ENCODE peak calls at places on chromosomes 3 and 15, in six cellular contexts. One of them, this sample, is unnamed.

GRCh38 chr3:126545544-126545943 is 13.2 kb downstream of the C3orf22 start:
- DNase-seq in esophagus squamous epithelium: no peak
- DNase-seq in pancreas: peak; percentile 1
- DNase-seq in IMR-90: no peak
- DNase-seq in sigmoid colon: peak; percentile 39
- DNase-seq in psoas muscle: peak; percentile 21
- DNase-seq in this sample: no peak

GRCh38 chr3:136634821-136635220 is 117.4 kb downstream of the STAG1 start:
- DNase-seq in esophagus squamous epithelium: no peak
- DNase-seq in pancreas: no peak
- DNase-seq in psoas muscle: no peak
- DNase-seq in IMR-90: no peak
- DNase-seq in sigmoid colon: no peak
- DNase-seq in this sample: no peak

GRCh38 chr3:48130321-48130881 is 57.8 kb downstream of the CDC25A start:
- DNase-seq in sigmoid colon: peak; percentile 85
- DNase-seq in pancreas: peak; percentile 24
- DNase-seq in psoas muscle: peak; percentile 84
- DNase-seq in esophagus squamous epithelium: no peak
- DNase-seq in IMR-90: peak; percentile 96
- DNase-seq in this sample: peak; percentile 6

GRCh38 chr3:161163297-161163696 is 57.8 kb upstream of the NMD3 start:
- DNase-seq in pancreas: no peak
- DNase-seq in IMR-90: peak; percentile 89
- DNase-seq in sigmoid colon: no peak
- DNase-seq in esophagus squamous epithelium: no peak
- DNase-seq in psoas muscle: no peak
- DNase-seq in this sample: no peak

GRCh38 chr3:120302361-120302760 is 17.3 kb upstream of the GPR156 start:
- DNase-seq in esophagus squamous epithelium: no peak
- DNase-seq in sigmoid colon: no peak
- DNase-seq in pancreas: no peak
- DNase-seq in IMR-90: peak; percentile 5
- DNase-seq in psoas muscle: no peak
- DNase-seq in this sample: no peak

GRCh38 chr3:25460751-25461150 is 32.7 kb downstream of the RARB start:
- DNase-seq in psoas muscle: no peak
- DNase-seq in esophagus squamous epithelium: no peak
- DNase-seq in IMR-90: no peak
- DNase-seq in sigmoid colon: no peak
- DNase-seq in pancreas: no peak
- DNase-seq in this sample: no peak

GRCh38 chr3:185145511-185145910 is 7.3 kb downstream of the C3orf70 start:
- DNase-seq in esophagus squamous epithelium: no peak
- DNase-seq in IMR-90: no peak
- DNase-seq in sigmoid colon: no peak
- DNase-seq in pancreas: no peak
- DNase-seq in psoas muscle: no peak
- DNase-seq in this sample: no peak

GRCh38 chr3:43695443-43695842 is 4.7 kb downstream of the ABHD5 start:
- DNase-seq in sigmoid colon: no peak
- DNase-seq in IMR-90: peak; percentile 86
- DNase-seq in psoas muscle: no peak
- DNase-seq in pancreas: no peak
- DNase-seq in esophagus squamous epithelium: no peak
- DNase-seq in this sample: no peak

GRCh38 chr3:129558772-129559564 is 16.0 kb downstream of the H1-8 start:
- DNase-seq in psoas muscle: peak; percentile 61
- DNase-seq in esophagus squamous epithelium: no peak
- DNase-seq in sigmoid colon: no peak
- DNase-seq in pancreas: no peak
- DNase-seq in IMR-90: peak; percentile 74
- DNase-seq in this sample: no peak

GRCh38 chr3:161266731-161267150 is 45.6 kb downstream of the NMD3 start:
- DNase-seq in esophagus squamous epithelium: no peak
- DNase-seq in pancreas: no peak
- DNase-seq in psoas muscle: no peak
- DNase-seq in IMR-90: peak; percentile 86
- DNase-seq in sigmoid colon: no peak
- DNase-seq in this sample: no peak

GRCh38 chr15:60644903-60645302 is 166.0 kb upstream of the ICE2 start:
- DNase-seq in sigmoid colon: no peak
- DNase-seq in psoas muscle: no peak
- DNase-seq in IMR-90: no peak
- DNase-seq in esophagus squamous epithelium: no peak
- DNase-seq in pancreas: no peak
- DNase-seq in this sample: no peak

GRCh38 chr3:159764211-159765024 is 224.2 kb upstream of the IL12A start:
- DNase-seq in sigmoid colon: peak; percentile 89
- DNase-seq in IMR-90: peak; percentile 76
- DNase-seq in esophagus squamous epithelium: no peak
- DNase-seq in pancreas: peak; percentile 15
- DNase-seq in psoas muscle: peak; percentile 70
- DNase-seq in this sample: peak; percentile 25

GRCh38 chr3:63390831-63391230 is 112.7 kb downstream of the SYNPR start:
- DNase-seq in IMR-90: no peak
- DNase-seq in pancreas: no peak
- DNase-seq in sigmoid colon: no peak
- DNase-seq in esophagus squamous epithelium: no peak
- DNase-seq in psoas muscle: no peak
- DNase-seq in this sample: no peak

GRCh38 chr3:111799951-111800350 is 59.1 kb upstream of the PHLDB2 start:
- DNase-seq in IMR-90: no peak
- DNase-seq in pancreas: no peak
- DNase-seq in sigmoid colon: no peak
- DNase-seq in psoas muscle: no peak
- DNase-seq in esophagus squamous epithelium: no peak
- DNase-seq in this sample: no peak

GRCh38 chr3:179973931-179974361 is 62.8 kb downstream of the PEX5L start:
- DNase-seq in pancreas: no peak
- DNase-seq in sigmoid colon: no peak
- DNase-seq in esophagus squamous epithelium: no peak
- DNase-seq in IMR-90: no peak
- DNase-seq in psoas muscle: no peak
- DNase-seq in this sample: no peak

GRCh38 chr3:74789111-74789510 is 174.7 kb upstream of the CNTN3 start:
- DNase-seq in esophagus squamous epithelium: no peak
- DNase-seq in sigmoid colon: no peak
- DNase-seq in pancreas: peak; percentile 8
- DNase-seq in psoas muscle: no peak
- DNase-seq in IMR-90: peak; percentile 25
- DNase-seq in this sample: no peak

GRCh38 chr15:74545061-74545460 is 4.0 kb downstream of the ARID3B start:
- DNase-seq in sigmoid colon: no peak
- DNase-seq in esophagus squamous epithelium: no peak
- DNase-seq in pancreas: no peak
- DNase-seq in psoas muscle: no peak
- DNase-seq in IMR-90: peak; percentile 37
- DNase-seq in this sample: no peak

GRCh38 chr15:74541494-74542191 is 623 bp downstream of the ARID3B start:
- DNase-seq in sigmoid colon: peak; percentile 69
- DNase-seq in esophagus squamous epithelium: peak; percentile 17
- DNase-seq in pancreas: peak; percentile 40
- DNase-seq in IMR-90: peak; percentile 78
- DNase-seq in psoas muscle: no peak
- DNase-seq in this sample: no peak

GRCh38 chr15:74543043-74543422 is 2.0 kb downstream of the ARID3B start:
- DNase-seq in esophagus squamous epithelium: no peak
- DNase-seq in pancreas: no peak
- DNase-seq in sigmoid colon: no peak
- DNase-seq in IMR-90: peak; percentile 33
- DNase-seq in psoas muscle: no peak
- DNase-seq in this sample: no peak

GRCh38 chr15:74542192-74543042 is 1.4 kb downstream of the ARID3B start:
- DNase-seq in esophagus squamous epithelium: no peak
- DNase-seq in pancreas: no peak
- DNase-seq in IMR-90: no peak
- DNase-seq in sigmoid colon: no peak
- DNase-seq in psoas muscle: no peak
- DNase-seq in this sample: no peak

DNA sequence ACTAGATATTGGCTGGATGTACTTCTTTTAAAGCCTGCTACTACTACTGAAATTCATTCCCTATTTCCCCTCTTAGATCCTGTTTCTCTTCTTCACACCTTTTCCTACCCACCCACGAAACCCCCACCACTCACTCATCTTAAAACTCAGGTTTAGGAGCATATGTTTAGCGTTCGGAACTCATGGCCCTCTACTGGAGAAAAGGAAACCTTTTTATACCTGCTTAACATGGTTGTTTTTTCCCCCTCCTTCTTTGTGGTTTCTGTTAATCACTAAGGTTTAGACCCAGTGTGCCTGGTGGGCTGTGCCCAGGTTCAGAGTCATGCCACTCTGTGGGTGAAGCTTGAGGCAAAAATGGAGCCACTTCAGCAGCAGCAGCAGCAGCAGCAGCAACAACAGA is 2.6 kb downstream of the ARID3B start:
- DNase-seq in esophagus squamous epithelium: no peak
- DNase-seq in IMR-90: no peak
- DNase-seq in psoas muscle: no peak
- DNase-seq in pancreas: no peak
- DNase-seq in sigmoid colon: no peak
- DNase-seq in this sample: no peak
- H3K4me1 ChIP-seq in esophagus squamous epithelium: peaks cover 29% of the 10 kb centered on the region
- H3K4me1 ChIP-seq in IMR-90: peaks cover 6% of the 10 kb centered on the region
- H3K4me1 ChIP-seq in psoas muscle: peaks cover 40% of the 10 kb centered on the region
- H3K4me1 ChIP-seq in pancreas: peaks cover 26% of the 10 kb centered on the region
- H3K4me1 ChIP-seq in sigmoid colon: peaks cover 38% of the 10 kb centered on the region
- H3K4me1 ChIP-seq in this sample: peaks cover 57% of the 10 kb centered on the region

GRCh38 chr3:114083112-114083511 is 26.6 kb downstream of the QTRT2 start:
- DNase-seq in psoas muscle: no peak
- DNase-seq in sigmoid colon: no peak
- DNase-seq in pancreas: no peak
- DNase-seq in esophagus squamous epithelium: no peak
- DNase-seq in IMR-90: no peak
- DNase-seq in this sample: no peak

GRCh38 chr3:114079761-114080160 is 23.2 kb downstream of the QTRT2 start:
- DNase-seq in pancreas: no peak
- DNase-seq in esophagus squamous epithelium: no peak
- DNase-seq in IMR-90: peak; percentile 72
- DNase-seq in sigmoid colon: no peak
- DNase-seq in psoas muscle: no peak
- DNase-seq in this sample: no peak

GRCh38 chr3:114080201-114080600 is 23.7 kb downstream of the QTRT2 start:
- DNase-seq in sigmoid colon: no peak
- DNase-seq in IMR-90: no peak
- DNase-seq in pancreas: no peak
- DNase-seq in esophagus squamous epithelium: no peak
- DNase-seq in psoas muscle: no peak
- DNase-seq in this sample: no peak

GRCh38 chr3:114078126-114078525 is 21.6 kb downstream of the QTRT2 start:
- DNase-seq in pancreas: no peak
- DNase-seq in psoas muscle: no peak
- DNase-seq in IMR-90: peak; percentile 51
- DNase-seq in esophagus squamous epithelium: no peak
- DNase-seq in sigmoid colon: no peak
- DNase-seq in this sample: no peak

DNA sequence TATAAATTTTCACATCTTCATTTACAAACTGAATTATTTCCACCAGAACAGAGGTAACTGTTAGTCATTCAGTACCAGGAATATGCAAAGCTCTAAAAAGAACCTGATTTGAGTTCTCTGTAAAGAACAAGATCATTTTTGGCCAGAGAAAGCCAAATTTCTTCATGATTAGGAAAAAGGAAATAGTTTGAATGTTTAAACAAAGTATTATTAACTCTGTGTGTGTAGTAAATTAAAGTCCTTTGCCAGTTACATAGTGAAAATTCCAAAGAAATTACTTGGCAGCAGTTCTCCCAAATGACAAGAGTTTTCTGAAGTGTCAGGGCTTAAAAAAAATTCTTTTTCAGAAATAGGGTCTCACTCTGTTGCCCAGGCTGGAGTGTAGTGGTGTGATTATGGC is 24.5 kb downstream of the QTRT2 start:
- DNase-seq in sigmoid colon: no peak
- DNase-seq in pancreas: no peak
- DNase-seq in esophagus squamous epithelium: no peak
- DNase-seq in psoas muscle: no peak
- DNase-seq in IMR-90: peak; percentile 30
- DNase-seq in this sample: no peak
- H3K36me3 ChIP-seq in sigmoid colon: peaks cover 7% of the 10 kb centered on the region
- H3K36me3 ChIP-seq in pancreas: peaks cover 31% of the 10 kb centered on the region
- H3K36me3 ChIP-seq in esophagus squamous epithelium: peaks cover 11% of the 10 kb centered on the region
- H3K36me3 ChIP-seq in psoas muscle: peaks cover 96% of the 10 kb centered on the region
- H3K36me3 ChIP-seq in IMR-90: peaks cover 12% of the 10 kb centered on the region
- H3K36me3 ChIP-seq in this sample: peaks cover 17% of the 10 kb centered on the region

GRCh38 chr15:58748787-58749531 is 548 bp downstream of the ADAM10 start:
- DNase-seq in pancreas: peak; percentile 44
- DNase-seq in esophagus squamous epithelium: no peak
- DNase-seq in IMR-90: no peak
- DNase-seq in psoas muscle: peak; percentile 75
- DNase-seq in sigmoid colon: peak; percentile 75
- DNase-seq in this sample: no peak

GRCh38 chr15:58749532-58750337 is at the start of gene ADAM10:
- DNase-seq in esophagus squamous epithelium: peak; percentile 88
- DNase-seq in IMR-90: peak; percentile 99
- DNase-seq in psoas muscle: peak; percentile 100
- DNase-seq in sigmoid colon: peak; percentile 100
- DNase-seq in pancreas: peak; percentile 99
- DNase-seq in this sample: peak; percentile 95

GRCh38 chr15:58752716-58753115 is 3.2 kb upstream of the ADAM10 start:
- DNase-seq in pancreas: no peak
- DNase-seq in psoas muscle: no peak
- DNase-seq in sigmoid colon: no peak
- DNase-seq in IMR-90: no peak
- DNase-seq in esophagus squamous epithelium: no peak
- DNase-seq in this sample: no peak

GRCh38 chr15:58746174-58746573 is 3.3 kb downstream of the ADAM10 start:
- DNase-seq in pancreas: no peak
- DNase-seq in sigmoid colon: no peak
- DNase-seq in psoas muscle: no peak
- DNase-seq in IMR-90: no peak
- DNase-seq in esophagus squamous epithelium: no peak
- DNase-seq in this sample: no peak

GRCh38 chr15:58748040-58748786 is 1.3 kb downstream of the ADAM10 start:
- DNase-seq in pancreas: no peak
- DNase-seq in IMR-90: no peak
- DNase-seq in sigmoid colon: no peak
- DNase-seq in psoas muscle: no peak
- DNase-seq in esophagus squamous epithelium: no peak
- DNase-seq in this sample: no peak
- H3K4me1 ChIP-seq in pancreas: peaks cover 22% of the 10 kb centered on the region
- H3K4me1 ChIP-seq in IMR-90: no peaks in the 10 kb centered on the region
- H3K4me1 ChIP-seq in sigmoid colon: peaks cover 26% of the 10 kb centered on the region
- H3K4me1 ChIP-seq in psoas muscle: peaks cover 23% of the 10 kb centered on the region
- H3K4me1 ChIP-seq in esophagus squamous epithelium: peaks cover 20% of the 10 kb centered on the region
- H3K4me1 ChIP-seq in this sample: peaks cover 34% of the 10 kb centered on the region

DNA sequence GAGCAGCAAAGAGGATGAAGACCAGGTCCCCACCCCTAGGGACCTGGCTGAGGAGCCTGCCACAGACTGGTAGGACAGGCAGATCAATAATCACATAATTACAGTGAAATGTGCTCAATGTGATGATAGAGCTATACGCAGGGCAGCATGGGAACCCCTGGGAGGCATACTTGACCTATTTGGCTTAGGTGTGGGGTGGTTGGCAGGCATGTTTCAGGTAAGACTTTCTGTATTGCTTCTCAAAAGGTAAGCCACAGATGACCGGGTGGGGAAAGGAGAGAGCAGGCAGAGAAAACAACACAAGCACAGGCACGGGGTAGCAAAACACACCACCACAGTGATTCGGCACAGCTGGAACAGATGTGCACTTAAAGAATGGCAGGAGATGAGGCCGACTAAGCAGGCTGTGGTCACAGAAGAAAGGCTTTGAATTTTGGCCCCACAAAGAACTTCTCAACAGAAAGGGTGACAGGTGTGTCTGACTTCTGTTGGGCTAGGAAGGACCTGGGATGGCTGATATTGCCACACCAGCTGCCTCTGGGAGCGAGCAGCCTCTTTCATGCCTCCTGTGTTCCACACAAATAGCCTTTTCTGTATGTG is 64.1 kb downstream of the ABCC5 start:
- DNase-seq in psoas muscle: no peak
- DNase-seq in pancreas: no peak
- DNase-seq in sigmoid colon: no peak
- DNase-seq in IMR-90: no peak
- DNase-seq in esophagus squamous epithelium: no peak
- DNase-seq in this sample: no peak
- H3K36me3 ChIP-seq in psoas muscle: peaks cover 82% of the 10 kb centered on the region
- H3K36me3 ChIP-seq in pancreas: no peaks in the 10 kb centered on the region
- H3K36me3 ChIP-seq in sigmoid colon: peaks cover 6% of the 10 kb centered on the region
- H3K36me3 ChIP-seq in IMR-90: peaks cover 36% of the 10 kb centered on the region
- H3K36me3 ChIP-seq in esophagus squamous epithelium: peaks cover 34% of the 10 kb centered on the region
- H3K36me3 ChIP-seq in this sample: peaks cover 32% of the 10 kb centered on the region

This sample was measured in thoracic aorta.